ENCODE peak calls at places on chromosome 21, in four cellular contexts. One of them, this sample, is unnamed.

GRCh38 chr21:43354016-43354420 is 72.9 kb downstream of the SIK1 start:
- DNase-seq in psoas muscle: no peak
- DNase-seq in HL-60: no peak
- DNase-seq in fibroblast of lung: no peak
- DNase-seq in this sample: no peak

GRCh38 chr21:44065428-44065827 is 41.8 kb upstream of the PWP2 start:
- DNase-seq in psoas muscle: no peak
- DNase-seq in HL-60: peak; percentile 88
- DNase-seq in fibroblast of lung: peak; percentile 23
- DNase-seq in this sample: no peak

GRCh38 chr21:44525431-44526095 is 14.4 kb downstream of the KRTAP10-1 start:
- DNase-seq in psoas muscle: peak; percentile 33
- DNase-seq in HL-60: no peak
- DNase-seq in fibroblast of lung: no peak
- DNase-seq in this sample: no peak

GRCh38 chr21:27173052-27173451 is 206.2 kb upstream of the ADAMTS5 start:
- DNase-seq in psoas muscle: no peak
- DNase-seq in HL-60: no peak
- DNase-seq in fibroblast of lung: peak; percentile 34
- DNase-seq in this sample: no peak

GRCh38 chr21:37496972-37497371 is 130.4 kb downstream of the DYRK1A start:
- DNase-seq in psoas muscle: no peak
- DNase-seq in HL-60: no peak
- DNase-seq in fibroblast of lung: peak; percentile 25
- DNase-seq in this sample: no peak

GRCh38 chr21:36946949-36947371 is 19.5 kb downstream of the HLCS start:
- DNase-seq in psoas muscle: no peak
- DNase-seq in HL-60: no peak
- DNase-seq in fibroblast of lung: no peak
- DNase-seq in this sample: no peak

GRCh38 chr21:27036736-27037301 is 69.9 kb upstream of the ADAMTS5 start:
- DNase-seq in psoas muscle: no peak
- DNase-seq in HL-60: no peak
- DNase-seq in fibroblast of lung: no peak
- DNase-seq in this sample: no peak

GRCh38 chr21:18164933-18165332 is 79.7 kb upstream of the CHODL start:
- DNase-seq in psoas muscle: no peak
- DNase-seq in HL-60: no peak
- DNase-seq in fibroblast of lung: no peak
- DNase-seq in this sample: no peak

GRCh38 chr21:36968414-36968813 is 1.9 kb upstream of the HLCS start:
- DNase-seq in psoas muscle: no peak
- DNase-seq in HL-60: no peak
- DNase-seq in fibroblast of lung: no peak
- DNase-seq in this sample: no peak

GRCh38 chr21:44626262-44626661 is 631 bp upstream of the KRTAP10-9 start:
- DNase-seq in psoas muscle: peak; percentile 47
- DNase-seq in HL-60: no peak
- DNase-seq in fibroblast of lung: no peak
- DNase-seq in this sample: no peak

GRCh38 chr21:18899261-18899660 is 495.7 kb upstream of the TMPRSS15 start:
- DNase-seq in psoas muscle: no peak
- DNase-seq in HL-60: no peak
- DNase-seq in fibroblast of lung: no peak
- DNase-seq in this sample: no peak

GRCh38 chr21:16159971-16160350 is 430.2 kb downstream of the USP25 start:
- DNase-seq in psoas muscle: no peak
- DNase-seq in HL-60: no peak
- DNase-seq in fibroblast of lung: no peak
- DNase-seq in this sample: no peak

GRCh38 chr21:43717967-43718871 is 710 bp upstream of the PDXK start:
- DNase-seq in psoas muscle: peak; percentile 59
- DNase-seq in HL-60: no peak
- DNase-seq in fibroblast of lung: no peak
- DNase-seq in this sample: no peak

GRCh38 chr21:24823247-24823646 is 784.0 kb downstream of the MRPL39 start:
- DNase-seq in psoas muscle: no peak
- DNase-seq in HL-60: no peak
- DNase-seq in fibroblast of lung: no peak
- DNase-seq in this sample: no peak

GRCh38 chr21:43701936-43702784 is 16.8 kb upstream of the PDXK start:
- DNase-seq in psoas muscle: peak; percentile 51
- DNase-seq in HL-60: no peak
- DNase-seq in fibroblast of lung: no peak
- DNase-seq in this sample: no peak

GRCh38 chr21:16976132-16976666 is 536.6 kb upstream of the CXADR start:
- DNase-seq in psoas muscle: no peak
- DNase-seq in HL-60: no peak
- DNase-seq in fibroblast of lung: peak; percentile 31
- DNase-seq in this sample: no peak

GRCh38 chr21:15005391-15005790 is 59.4 kb downstream of the NRIP1 start:
- DNase-seq in psoas muscle: no peak
- DNase-seq in HL-60: no peak
- DNase-seq in fibroblast of lung: peak; percentile 22
- DNase-seq in this sample: no peak

GRCh38 chr21:35051287-35051818 is 2.3 kb upstream of the RUNX1 start:
- DNase-seq in psoas muscle: peak; percentile 94
- DNase-seq in HL-60: peak; percentile 98
- DNase-seq in fibroblast of lung: peak; percentile 95
- DNase-seq in this sample: no peak
- H3K4me3 ChIP-seq in psoas muscle: peak overlapping the region; percentile 41
- H3K4me3 ChIP-seq in HL-60: no peak overlapping the region
- H3K4me3 ChIP-seq in fibroblast of lung: no peak overlapping the region
- H3K4me3 ChIP-seq in this sample: no peak overlapping the region

GRCh38 chr21:31566061-31566460 is 93.4 kb upstream of the SOD1 start:
- DNase-seq in psoas muscle: no peak
- DNase-seq in HL-60: no peak
- DNase-seq in fibroblast of lung: no peak
- DNase-seq in this sample: no peak
- TF ChIP-seq CTCF in psoas muscle: no peak
- TF ChIP-seq CTCF in HL-60: no peak
- TF ChIP-seq CTCF in fibroblast of lung: no peak
- TF ChIP-seq CTCF in this sample: peak; percentile 23

GRCh38 chr21:45892156-45892919 is 89.2 kb upstream of the COL6A1 start:
- DNase-seq in psoas muscle: peak; percentile 64
- DNase-seq in HL-60: peak; percentile 67
- DNase-seq in fibroblast of lung: no peak
- DNase-seq in this sample: no peak
- H3K4me3 ChIP-seq in psoas muscle: no peak overlapping the region
- H3K4me3 ChIP-seq in HL-60: no peak overlapping the region
- H3K4me3 ChIP-seq in fibroblast of lung: no peak overlapping the region
- H3K4me3 ChIP-seq in this sample: no peak overlapping the region

GRCh38 chr21:39681845-39682244 is 63.1 kb upstream of the IGSF5 start:
- DNase-seq in psoas muscle: no peak
- DNase-seq in HL-60: no peak
- DNase-seq in fibroblast of lung: peak; percentile 43
- DNase-seq in this sample: peak; percentile 52
- TF ChIP-seq CTCF in psoas muscle: no peak
- TF ChIP-seq CTCF in HL-60: no peak
- TF ChIP-seq CTCF in fibroblast of lung: no peak
- TF ChIP-seq CTCF in this sample: no peak

DNA sequence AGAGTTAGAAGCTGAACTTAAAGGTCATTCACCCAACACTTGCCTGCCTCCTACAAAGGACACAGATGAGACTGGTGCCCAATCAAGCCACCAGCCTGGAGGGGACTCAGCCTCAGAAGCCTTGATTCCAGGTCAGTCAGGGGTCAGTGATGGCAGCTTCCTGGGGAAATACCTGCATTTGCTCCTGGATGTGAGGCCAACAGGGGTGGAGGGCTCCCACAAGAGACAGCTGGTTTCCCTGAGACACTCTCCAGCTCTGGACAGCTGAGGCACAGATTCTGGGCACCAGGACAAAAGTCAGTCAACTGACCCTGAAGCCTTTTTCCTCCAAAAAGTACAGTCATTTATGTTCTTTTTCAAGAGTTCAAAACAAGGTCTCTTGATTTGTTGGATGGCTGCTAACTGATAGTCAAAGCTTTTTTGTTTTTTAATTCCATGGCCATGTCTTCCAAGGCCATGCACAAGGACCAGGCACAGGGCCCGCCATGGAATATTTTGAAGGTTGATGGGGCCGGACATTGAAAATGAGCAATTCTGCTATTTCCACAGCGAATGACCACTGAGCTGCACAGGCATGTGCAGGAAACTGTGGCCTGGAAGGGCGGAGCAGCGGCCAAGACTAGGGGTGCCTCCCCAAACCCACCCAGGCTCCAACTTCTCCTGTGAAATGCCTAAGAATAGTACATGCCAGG is 1.8 kb downstream of the C2CD2 start:
- DNase-seq in psoas muscle: peak; percentile 20
- DNase-seq in HL-60: no peak
- DNase-seq in fibroblast of lung: no peak
- DNase-seq in this sample: no peak
- H3K4me3 ChIP-seq in psoas muscle: peak overlapping the region; percentile 78
- H3K4me3 ChIP-seq in HL-60: no peak overlapping the region
- H3K4me3 ChIP-seq in fibroblast of lung: peak overlapping the region; percentile 78
- H3K4me3 ChIP-seq in this sample: peak overlapping the region; percentile 56

GRCh38 chr21:25867041-25867440 is 132.3 kb downstream of the GABPA start:
- DNase-seq in psoas muscle: no peak
- DNase-seq in HL-60: no peak
- DNase-seq in fibroblast of lung: no peak
- DNase-seq in this sample: no peak

GRCh38 chr21:25870084-25870483 is 135.3 kb downstream of the GABPA start:
- DNase-seq in psoas muscle: no peak
- DNase-seq in HL-60: no peak
- DNase-seq in fibroblast of lung: no peak
- DNase-seq in this sample: no peak

GRCh38 chr21:25872271-25872670 is 137.5 kb downstream of the GABPA start:
- DNase-seq in psoas muscle: no peak
- DNase-seq in HL-60: no peak
- DNase-seq in fibroblast of lung: no peak
- DNase-seq in this sample: no peak

DNA sequence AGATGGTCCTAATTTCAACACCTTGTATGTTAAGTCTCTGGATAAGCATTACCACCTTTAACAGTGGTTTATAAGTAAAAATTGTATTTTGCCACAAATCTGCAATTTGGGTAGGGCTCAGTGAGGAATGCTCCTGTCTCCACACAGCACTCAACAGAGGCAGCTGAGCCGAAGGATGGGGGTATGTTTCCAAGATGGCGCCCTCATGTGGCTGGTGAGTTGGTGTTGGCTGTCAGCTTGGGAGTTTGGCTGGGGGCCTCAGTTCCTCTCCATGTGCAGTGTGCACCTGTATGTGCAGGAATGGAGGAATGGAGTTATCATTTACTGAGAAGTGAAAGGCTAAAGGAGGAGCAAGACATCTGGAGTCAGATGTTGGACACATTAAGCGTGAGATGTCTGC is 136.8 kb downstream of the GABPA start:
- DNase-seq in psoas muscle: no peak
- DNase-seq in HL-60: peak; percentile 8
- DNase-seq in fibroblast of lung: no peak
- DNase-seq in this sample: no peak
- TF ChIP-seq CTCF in psoas muscle: no peak
- TF ChIP-seq CTCF in HL-60: no peak
- TF ChIP-seq CTCF in fibroblast of lung: no peak
- TF ChIP-seq CTCF in this sample: peak; percentile 44

GRCh38 chr21:20996421-20997307 is 1.5 kb upstream of the NCAM2 start:
- DNase-seq in psoas muscle: no peak
- DNase-seq in HL-60: no peak
- DNase-seq in fibroblast of lung: peak; percentile 29
- DNase-seq in this sample: no peak
- H3K4me3 ChIP-seq in psoas muscle: no peak overlapping the region
- H3K4me3 ChIP-seq in HL-60: peak overlapping the region; percentile 80
- H3K4me3 ChIP-seq in fibroblast of lung: no peak overlapping the region
- H3K4me3 ChIP-seq in this sample: no peak overlapping the region

GRCh38 chr21:34360488-34361241 is 3.1 kb upstream of the KCNE2 start:
- DNase-seq in psoas muscle: no peak
- DNase-seq in HL-60: no peak
- DNase-seq in fibroblast of lung: no peak
- DNase-seq in this sample: no peak
- TF ChIP-seq CTCF in psoas muscle: no peak
- TF ChIP-seq CTCF in HL-60: no peak
- TF ChIP-seq CTCF in fibroblast of lung: no peak
- TF ChIP-seq CTCF in this sample: peak; percentile 13

GRCh38 chr21:33542640-33543504 is at the start of gene SON:
- DNase-seq in psoas muscle: peak; percentile 100
- DNase-seq in HL-60: peak; percentile 100
- DNase-seq in fibroblast of lung: peak; percentile 99
- DNase-seq in this sample: peak; percentile 76
- H3K4me3 ChIP-seq in psoas muscle: peak within 1 kb of the TSS; percentile 84
- H3K4me3 ChIP-seq in HL-60: peak within 1 kb of the TSS; percentile 79
- H3K4me3 ChIP-seq in fibroblast of lung: peak within 1 kb of the TSS; percentile 65
- H3K4me3 ChIP-seq in this sample: peak within 1 kb of the TSS; percentile 93

This sample was measured in epithelial cell of proximal tubule.